ENCODE peak calls at places on chromosomes 11 and 22, in six cellular contexts. O, K, I, Q, G and U are unnamed samples.

GRCh38 chr22:50733521-50734342 is 4.3 kb upstream of the ACR start:
- DNase-seq in G (no peak), Q (no peak), O (no peak), I (peak; percentile 84), K (no peak), U (no peak)

GRCh38 chr11:2444301-2445106 is at the start of the genes KCNQ1 and TRPM5:
- DNase-seq in O (peak; percentile 24), K (no peak), I (peak; percentile 98), Q (no peak), G (peak; percentile 98), U (no peak)

GRCh38 chr11:27294654-27295053 is 68.4 kb downstream of the CCDC34 start:
- DNase-seq in Q (no peak), O (no peak), G (no peak), I (no peak), K (no peak), U (no peak)

GRCh38 chr11:62143727-62144126 is 19.9 kb downstream of the INCENP start:
- DNase-seq in K (no peak), O (no peak), I (peak; percentile 26), Q (no peak), G (no peak), U (no peak)

GRCh38 chr22:30717952-30718351 is 23.3 kb downstream of the OSBP2 start:
- DNase-seq in G (no peak), I (no peak), O (no peak), K (no peak), Q (no peak), U (no peak)

GRCh38 chr11:73612601-73613137 is 14.8 kb upstream of the FAM168A start:
- DNase-seq in K (no peak), G (no peak), Q (no peak), I (no peak), O (no peak), U (no peak)

GRCh38 chr11:1269957-1270356 is 39.5 kb downstream of the TOLLIP start:
- DNase-seq in Q (no peak), I (no peak), G (no peak), O (no peak), K (no peak), U (no peak)

GRCh38 chr11:120798854-120799253 is 225.0 kb upstream of the TBCEL start:
- DNase-seq in I (no peak), G (no peak), K (no peak), Q (no peak), O (no peak), U (no peak)

GRCh38 chr11:2818503-2818902 is 67.1 kb downstream of the CDKN1C start:
- DNase-seq in I (no peak), O (no peak), K (no peak), Q (no peak), G (no peak), U (no peak)

GRCh38 chr22:27347951-27348350 is 453.6 kb downstream of the MN1 start:
- DNase-seq in O (no peak), Q (no peak), G (no peak), I (no peak), K (no peak), U (no peak)

GRCh38 chr22:18078329-18079041 is 695 bp downstream of the PEX26 start:
- DNase-seq in G (peak; percentile 78), O (no peak), I (peak; percentile 63), Q (no peak), K (no peak), U (no peak)

GRCh38 chr11:61516675-61517516 is 8.3 kb downstream of the LRRC10B start:
- DNase-seq in O (no peak), Q (no peak), G (peak; percentile 86), K (no peak), I (peak; percentile 93), U (peak; percentile 24)

GRCh38 chr11:44945639-44946038 is 5.0 kb downstream of the TP53I11 start:
- DNase-seq in I (no peak), K (no peak), O (no peak), G (no peak), Q (no peak), U (no peak)

GRCh38 chr11:131511794-131512193 is 141.4 kb downstream of the NTM start:
- DNase-seq in Q (no peak), G (peak; percentile 42), I (peak; percentile 43), K (peak; percentile 25), O (no peak), U (peak; percentile 2)

GRCh38 chr11:120715239-120715638 is 203.7 kb downstream of the GRIK4 start:
- DNase-seq in O (no peak), I (peak; percentile 66), G (peak; percentile 60), K (no peak), Q (no peak), U (no peak)

GRCh38 chr11:78313181-78313788 is 104.3 kb downstream of the GAB2 start:
- DNase-seq in K (no peak), I (no peak), Q (no peak), O (peak; percentile 10), G (no peak), U (peak; percentile 64)

GRCh38 chr11:11975201-11976092 is 33.0 kb downstream of the DKK3 start:
- DNase-seq in K (no peak), O (no peak), G (no peak), Q (no peak), I (no peak), U (no peak)

GRCh38 chr11:45664376-45665205 is 831 bp downstream of the CHST1 start:
- DNase-seq in G (peak; percentile 25), O (no peak), K (no peak), I (peak; percentile 79), Q (no peak), U (no peak)

GRCh38 chr11:62709262-62710000 is 2.0 kb downstream of the GNG3 start:
- DNase-seq in G (peak; percentile 43), K (peak; percentile 95), O (no peak), Q (peak; percentile 91), I (peak; percentile 89), U (no peak)

GRCh38 chr11:10304495-10305261 is at the start of gene ADM:
- DNase-seq in G (peak; percentile 62), O (peak; percentile 91), K (no peak), I (peak; percentile 94), Q (no peak), U (peak; percentile 96)

GRCh38 chr11:15843309-15843857 is 513.0 kb downstream of the SOX6 start:
- DNase-seq in Q (no peak), I (peak; percentile 60), O (no peak), K (no peak), G (no peak), U (no peak)

GRCh38 chr11:12075822-12076821 is 34.3 kb upstream of the MICAL2 start:
- DNase-seq in O (no peak), K (no peak), I (no peak), Q (no peak), G (no peak), U (no peak)

GRCh38 chr11:64649304-64649703 is 58.3 kb downstream of the SLC22A12 start:
- DNase-seq in G (peak; percentile 32), O (peak; percentile 24), Q (no peak), K (no peak), I (peak; percentile 71), U (no peak)

GRCh38 chr22:37549704-37550059 is 10.6 kb upstream of the CDC42EP1 start:
- DNase-seq in K (no peak), Q (no peak), G (no peak), I (peak; percentile 62), O (no peak), U (no peak)

GRCh38 chr11:16252373-16252772 is 104.0 kb downstream of the SOX6 start:
- DNase-seq in G (no peak), O (no peak), K (no peak), I (peak; percentile 0), Q (no peak), U (no peak)

GRCh38 chr11:32466279-32466915 is 31.1 kb upstream of the WT1 start:
- DNase-seq in Q (no peak), K (no peak), G (no peak), O (no peak), I (no peak), U (no peak)

GRCh38 chr11:126194121-126194543 is 17.3 kb downstream of the RPUSD4 start:
- DNase-seq in Q (no peak), O (no peak), I (peak; percentile 82), G (peak; percentile 52), K (no peak), U (no peak)

GRCh38 chr11:2314525-2315394 is 12.9 kb downstream of the TSPAN32 start:
- DNase-seq in G (peak; percentile 53), I (peak; percentile 95), O (no peak), Q (no peak), K (no peak), U (no peak)

DNA sequence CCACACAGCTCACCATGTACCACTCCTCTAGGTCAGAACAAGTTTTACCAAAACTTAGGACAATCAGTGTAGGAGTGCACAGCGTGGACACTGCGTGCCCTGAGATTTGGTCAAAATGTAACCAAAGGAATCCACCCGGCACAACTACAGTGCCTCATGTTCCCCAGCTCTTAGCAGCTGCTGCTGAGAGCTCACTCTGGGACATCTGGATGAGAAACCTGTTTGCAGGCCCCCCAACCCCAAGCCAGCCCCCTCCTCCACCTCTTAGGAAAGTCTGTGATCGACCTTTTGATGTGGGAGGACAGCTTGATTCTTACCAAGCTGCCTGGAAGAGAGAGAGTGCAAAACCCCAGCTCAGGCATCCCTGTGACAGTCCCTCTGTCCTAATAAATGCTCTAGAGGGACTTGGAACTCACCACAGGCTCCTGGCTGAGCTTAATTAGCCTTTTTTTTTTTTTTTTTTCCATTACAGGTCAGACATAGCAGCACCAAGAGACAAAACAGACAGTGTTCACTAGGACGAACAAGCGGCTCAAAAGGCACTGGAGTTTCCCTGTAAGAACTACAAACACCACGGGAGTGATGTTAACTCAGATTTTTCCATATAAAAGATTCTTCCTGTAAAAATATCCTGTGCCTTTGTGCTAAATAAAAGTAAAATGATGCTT is 101.2 kb upstream of the AKIP1 start:
- DNase-seq in I (peak; percentile 66), G (no peak), K (no peak), Q (no peak), O (no peak), U (no peak)
- H3K27ac ChIP-seq in I (peak overlapping the region; percentile 91), G (no peak overlapping the region), K (no peak overlapping the region), Q (no peak overlapping the region), O (no peak overlapping the region), U (peak overlapping the region; percentile 93)

GRCh38 chr11:17813391-17814059 is 78.9 kb downstream of the KCNC1 start:
- DNase-seq in I (no peak), Q (no peak), K (no peak), O (no peak), G (no peak), U (no peak)

GRCh38 chr11:17810041-17810440 is 75.5 kb downstream of the KCNC1 start:
- DNase-seq in Q (no peak), O (no peak), I (no peak), G (no peak), K (no peak), U (no peak)

GRCh38 chr11:17812286-17813187 is 78.0 kb downstream of the KCNC1 start:
- DNase-seq in I (peak; percentile 53), Q (no peak), K (no peak), O (no peak), G (no peak), U (no peak)

GRCh38 chr11:17811416-17811815 is 76.8 kb downstream of the KCNC1 start:
- DNase-seq in Q (no peak), O (no peak), K (no peak), I (no peak), G (no peak), U (no peak)

GRCh38 chr11:17810736-17811135 is 76.2 kb downstream of the KCNC1 start:
- DNase-seq in K (no peak), Q (no peak), O (no peak), G (no peak), I (peak; percentile 54), U (no peak)
- TF ChIP-seq SIN3A in K (no peak), Q (no peak), O (no peak), G (no peak), I (no peak), U (no peak)

GRCh38 chr11:47124675-47125074 is 52.0 kb downstream of the ARFGAP2 start:
- DNase-seq in K (no peak), O (no peak), I (no peak), Q (no peak), G (no peak), U (no peak)
- H3K27ac ChIP-seq in K (no peak overlapping the region), O (no peak overlapping the region), I (peak overlapping the region; percentile 56), Q (no peak overlapping the region), G (no peak overlapping the region), U (no peak overlapping the region)

GRCh38 chr11:110948112-110948511 is 235.9 kb upstream of the ARHGAP20 start:
- DNase-seq in G (no peak), K (no peak), O (no peak), I (no peak), Q (no peak), U (no peak)
- TF ChIP-seq SIN3A in G (no peak), K (no peak), O (no peak), I (no peak), Q (no peak), U (no peak)